ENCODE peak calls at places on chromosomes 5 and 9, in four cellular contexts. F is GM12878, M is K562, C is HepG2. Y is an unnamed sample.
A peak's percentile ranks its signal among the peaks of the same experiment; 100 is the strongest.

GRCh38 chr5:107675201-107675600 is 4.5 kb upstream of the EFNA5 start:
- DNase-seq in F (no peak), M (no peak), C (no peak), Y (no peak)

GRCh38 chr9:111036068-111036789 is 2.0 kb downstream of the LPAR1 start:
- DNase-seq in F (no peak), M (no peak), C (no peak), Y (peak; percentile 61)

GRCh38 chr9:95327239-95327865 is 9.8 kb upstream of the FANCC start:
- DNase-seq in F (no peak), M (no peak), C (no peak), Y (no peak)

GRCh38 chr5:108735790-108736189 is 11.9 kb upstream of the FER start:
- DNase-seq in F (no peak), M (no peak), C (no peak), Y (no peak)

GRCh38 chr5:65766159-65766558 is 44.2 kb downstream of the NLN start:
- DNase-seq in F (no peak), M (no peak), C (no peak), Y (no peak)

GRCh38 chr5:82044015-82044414 is 72.2 kb downstream of the ATG10 start:
- DNase-seq in F (no peak), M (no peak), C (no peak), Y (no peak)

GRCh38 chr5:6594066-6594465 is 38.8 kb downstream of the NSUN2 start:
- DNase-seq in F (no peak), M (no peak), C (no peak), Y (no peak)

GRCh38 chr5:123088031-123088805 is 823 bp upstream of the PRDM6 start:
- DNase-seq in F (no peak), M (no peak), C (peak; percentile 3), Y (peak; percentile 28)

GRCh38 chr9:126228779-126229444 is 97.7 kb upstream of the MVB12B start:
- DNase-seq in F (no peak), M (peak; percentile 82), C (peak; percentile 49), Y (peak; percentile 90)

GRCh38 chr5:169153405-169153804 is 147.5 kb downstream of the SLIT3 start:
- DNase-seq in F (no peak), M (no peak), C (no peak), Y (no peak)

GRCh38 chr5:122673343-122673742 is 101.5 kb upstream of the SNX2 start:
- DNase-seq in F (no peak), M (no peak), C (no peak), Y (no peak)

GRCh38 chr9:134989206-134990065 is 71.7 kb upstream of the FCN1 start:
- DNase-seq in F (no peak), M (no peak), C (no peak), Y (no peak)

GRCh38 chr5:177131019-177131320 is 2.6 kb upstream of the NSD1 start:
- DNase-seq in F (no peak), M (no peak), C (no peak), Y (no peak)

GRCh38 chr5:180344393-180344999 is 8.6 kb downstream of the GFPT2 start:
- DNase-seq in F (no peak), M (no peak), C (no peak), Y (no peak)

GRCh38 chr5:148697177-148697820 is 43.0 kb upstream of the HTR4 start:
- DNase-seq in F (no peak), M (peak; percentile 22), C (no peak), Y (no peak)

GRCh38 chr5:174339130-174339529 is 293.6 kb downstream of the NSG2 start:
- DNase-seq in F (no peak), M (no peak), C (no peak), Y (no peak)

GRCh38 chr5:71948206-71948605 is 159.1 kb upstream of the MAP1B start:
- DNase-seq in F (no peak), M (no peak), C (no peak), Y (no peak)

GRCh38 chr5:122738088-122738487 is 36.8 kb upstream of the SNX2 start:
- DNase-seq in F (no peak), M (no peak), C (no peak), Y (no peak)

DNA sequence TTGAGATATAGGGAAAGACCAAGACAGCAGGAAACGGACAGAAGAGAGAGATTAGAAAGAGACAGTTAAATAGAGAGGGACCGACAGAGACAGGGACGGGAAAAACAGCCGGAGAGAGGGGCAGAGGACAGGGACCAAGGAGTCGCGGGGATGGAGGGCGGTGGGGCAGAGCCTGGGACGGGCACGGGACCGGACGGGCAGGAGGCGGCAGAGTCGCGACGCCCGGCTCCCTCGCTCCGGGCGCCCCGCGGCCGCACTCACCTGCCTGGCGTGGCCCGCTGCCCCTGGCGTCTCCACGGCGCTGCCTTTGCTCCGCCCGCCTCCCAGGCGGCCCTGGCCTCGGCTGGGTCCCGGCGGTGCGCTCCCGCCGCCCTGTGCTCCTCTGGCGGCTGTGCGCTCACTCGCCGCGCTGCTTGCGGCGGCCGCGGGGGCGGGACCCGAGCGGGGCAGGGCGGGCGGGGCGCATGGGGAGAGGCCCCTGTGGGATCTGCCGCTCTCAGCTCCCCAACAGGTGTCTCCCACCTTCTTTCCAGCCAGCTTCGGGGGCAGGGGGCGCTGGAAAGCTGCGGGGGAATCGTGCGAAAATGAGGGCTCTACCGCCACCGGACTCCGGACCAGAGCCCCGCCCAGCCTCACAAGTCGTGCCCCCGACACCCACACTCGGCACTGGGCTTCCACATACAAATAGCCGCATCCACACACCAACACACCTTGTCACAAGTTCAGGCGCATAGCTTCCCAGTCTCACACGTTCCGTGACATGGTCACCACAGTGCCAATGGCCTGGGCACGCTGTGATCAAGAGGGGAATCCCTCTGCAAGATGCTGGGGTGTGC is at the start of gene ARID3C:
- DNase-seq in F (no peak), M (peak; percentile 68), C (no peak), Y (peak; percentile 58)
- TF ChIP-seq BHLHE40 in F (peak; percentile 8), M (no peak), C (no peak), Y (no peak)

DNA sequence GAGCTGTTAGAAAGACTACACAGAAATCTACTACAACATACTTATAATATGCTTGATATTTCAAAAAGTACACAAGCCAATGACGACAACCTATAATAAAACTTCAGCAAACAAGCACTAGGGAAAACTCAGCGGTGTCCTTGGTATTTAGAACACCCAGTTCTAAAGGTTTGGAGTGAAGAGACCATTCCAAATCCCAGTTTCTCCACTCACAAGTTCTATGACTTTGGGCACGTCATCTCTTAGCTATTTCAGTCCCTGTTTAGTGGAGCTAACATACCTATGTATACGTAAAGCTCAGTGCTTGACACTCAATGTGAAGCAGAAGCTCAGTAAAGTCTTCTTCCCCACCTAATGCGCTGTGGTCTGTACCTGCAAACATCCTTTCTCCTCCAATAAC is 52.8 kb downstream of the MLLT3 start:
- DNase-seq in F (no peak), M (no peak), C (no peak), Y (no peak)
- TF ChIP-seq TARDBP in F (no peak), M (no peak), C (no peak), Y (no peak)

DNA sequence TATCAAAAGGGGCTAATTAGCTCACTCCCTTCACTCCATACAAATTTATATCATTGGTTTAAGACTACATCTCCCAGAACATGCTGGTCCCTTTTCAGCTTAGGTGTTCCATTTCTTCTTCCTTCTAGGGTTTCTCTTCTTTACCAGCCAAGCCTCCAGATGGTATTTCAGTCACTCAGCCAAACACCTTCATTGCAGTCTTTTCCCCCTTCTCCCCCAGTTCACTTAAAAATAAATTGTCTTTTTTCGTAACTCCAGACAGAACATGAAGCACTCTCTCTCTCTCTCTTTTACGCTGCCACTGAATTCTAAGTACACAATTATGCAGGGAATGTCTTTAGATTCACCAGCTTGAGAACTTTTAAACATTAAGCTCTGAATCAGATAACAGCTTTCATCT is 419.6 kb upstream of the BRINP1 start:
- DNase-seq in F (no peak), M (no peak), C (no peak), Y (no peak)
- TF ChIP-seq BHLHE40 in F (no peak), M (no peak), C (no peak), Y (no peak)

GRCh38 chr9:106287108-106287631 is 575.8 kb upstream of the ZNF462 start:
- DNase-seq in F (no peak), M (no peak), C (no peak), Y (no peak)

GRCh38 chr9:106284300-106284699 is 578.7 kb upstream of the ZNF462 start:
- DNase-seq in F (no peak), M (no peak), C (no peak), Y (peak; percentile 11)

GRCh38 chr9:106288689-106289088 is 574.3 kb upstream of the ZNF462 start:
- DNase-seq in F (no peak), M (no peak), C (no peak), Y (no peak)

DNA sequence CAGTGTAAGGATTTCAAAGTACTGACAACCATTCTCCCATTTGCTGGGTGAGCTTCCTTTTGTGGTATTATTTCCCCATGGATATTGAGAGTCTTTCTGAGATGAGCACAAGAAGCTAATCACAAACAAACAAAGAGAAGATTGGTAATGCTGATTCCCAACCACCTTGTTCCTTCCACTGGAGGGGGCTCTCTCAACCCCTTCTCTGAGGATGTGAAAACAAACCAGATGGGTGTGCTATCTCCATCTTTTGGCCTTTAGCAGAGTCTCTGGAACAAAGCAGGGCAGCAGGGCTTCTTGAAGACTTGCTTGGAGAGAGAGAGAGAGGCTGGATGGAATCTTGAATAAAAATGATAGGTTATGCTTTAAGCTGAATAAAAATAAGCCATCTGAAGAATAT is 576.7 kb upstream of the ZNF462 start:
- DNase-seq in F (no peak), M (no peak), C (no peak), Y (no peak)
- TF ChIP-seq TARDBP in F (no peak), M (no peak), C (no peak), Y (no peak)

DNA sequence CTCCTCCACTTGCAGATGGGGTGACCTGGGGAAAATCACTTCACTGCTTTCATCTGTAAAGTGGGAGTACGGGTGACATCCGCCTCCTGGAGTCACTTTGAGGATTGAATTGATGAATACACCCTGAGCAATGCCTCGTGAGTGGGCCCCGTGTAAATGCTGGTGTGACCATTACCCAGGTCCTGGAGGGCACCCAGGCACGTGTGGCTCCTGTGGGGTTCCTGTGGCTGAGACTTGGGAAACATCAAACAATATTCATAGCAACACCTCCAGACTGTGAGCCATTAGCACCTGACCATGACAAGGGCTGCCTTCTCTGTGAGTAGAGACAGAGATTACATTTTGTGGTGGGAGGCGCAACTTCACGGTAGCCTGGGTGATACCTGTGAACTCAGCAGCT is 11.4 kb downstream of the MRPL36 start:
- DNase-seq in F (no peak), M (no peak), C (no peak), Y (no peak)
- TF ChIP-seq BHLHE40 in F (peak; percentile 65), M (no peak), C (no peak), Y (no peak)

DNA sequence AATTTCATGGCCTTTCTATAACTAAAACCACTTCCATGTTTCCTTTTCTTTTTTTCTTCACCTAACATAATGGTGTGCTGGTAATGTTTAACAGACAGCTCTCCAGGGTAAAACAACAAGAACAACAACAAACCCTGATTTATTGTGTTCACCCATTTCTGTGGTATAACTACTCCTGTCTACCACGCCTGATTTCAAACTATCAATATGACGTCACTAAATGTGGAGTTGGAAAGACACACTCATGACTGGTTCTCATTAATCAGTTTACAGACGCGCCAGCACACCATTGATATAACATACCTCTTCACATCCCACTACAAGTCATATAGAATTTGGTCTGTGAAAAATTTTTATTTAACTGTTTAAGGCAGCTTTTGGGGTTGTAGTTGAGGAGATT is 142.9 kb downstream of the ARRDC3 start:
- DNase-seq in F (no peak), M (no peak), C (no peak), Y (no peak)
- TF ChIP-seq TARDBP in F (no peak), M (no peak), C (no peak), Y (no peak)

GRCh38 chr5:139657363-139658321 is 9.5 kb downstream of the CXXC5 start:
- DNase-seq in F (no peak), M (no peak), C (no peak), Y (no peak)
- TF ChIP-seq BHLHE40 in F (peak; percentile 6), M (no peak), C (no peak), Y (no peak)